ENCODE peak calls at places on chromosomes 3 and 15, in four cellular contexts. E, D, X and V are unnamed samples.

GRCh38 chr15:57865294-57865693 is 158.8 kb downstream of the POLR2M start:
- DNase-seq in E (no peak), D (no peak), X (no peak), V (no peak)

GRCh38 chr15:101058735-101059134 is 139.6 kb downstream of the LRRK1 start:
- DNase-seq in D (no peak), X (no peak), E (no peak), V (no peak)

GRCh38 chr3:171901615-171902312 is 58.6 kb downstream of the TMEM212 start:
- DNase-seq in E (no peak), X (no peak), D (no peak), V (no peak)

GRCh38 chr3:52986049-52986448 is 59.8 kb downstream of the SFMBT1 start:
- DNase-seq in X (no peak), D (no peak), E (no peak), V (peak)

GRCh38 chr3:30059240-30059639 is 547.2 kb upstream of the TGFBR2 start:
- DNase-seq in D (no peak), X (no peak), E (no peak), V (no peak)

GRCh38 chr3:169699536-169700050 is 36.1 kb upstream of the MECOM start:
- DNase-seq in D (peak), E (peak), X (no peak), V (no peak)

GRCh38 chr3:45171283-45171682 is 25.1 kb upstream of the CDCP1 start:
- DNase-seq in X (no peak), E (no peak), D (no peak), V (no peak)

GRCh38 chr3:27545061-27545460 is 60.9 kb upstream of the SLC4A7 start:
- DNase-seq in E (no peak), D (no peak), X (no peak), V (no peak)

GRCh38 chr3:189108735-189109134 is 63.0 kb upstream of the TPRG1 start:
- DNase-seq in D (no peak), X (no peak), E (no peak), V (no peak)

GRCh38 chr3:100480111-100480510 is 12.3 kb upstream of the TMEM45A start:
- DNase-seq in E (no peak), X (no peak), D (no peak), V (no peak)

GRCh38 chr3:1079641-1080040 is 13.2 kb upstream of the CNTN6 start:
- DNase-seq in D (no peak), E (no peak), X (no peak), V (no peak)

GRCh38 chr15:57307527-57308193 is 68.6 kb upstream of the CGNL1 start:
- DNase-seq in X (no peak), E (no peak), D (no peak), V (no peak)

GRCh38 chr15:70323111-70323851 is 225.6 kb upstream of the TLE3 start:
- DNase-seq in E (no peak), X (no peak), D (no peak), V (no peak)

GRCh38 chr3:169923189-169923588 is 11.8 kb downstream of the SAMD7 start:
- DNase-seq in D (peak), E (peak), X (no peak), V (no peak)

GRCh38 chr15:75446146-75446545 is 5.3 kb downstream of the SIN3A start:
- DNase-seq in E (no peak), D (no peak), X (no peak), V (no peak)

GRCh38 chr3:3740061-3740460 is 59.2 kb upstream of the LRRN1 start:
- DNase-seq in E (no peak), X (no peak), D (no peak), V (no peak)

GRCh38 chr3:144502398-144502797 is 530.8 kb downstream of the DIPK2A start:
- DNase-seq in X (no peak), E (peak), D (no peak), V (no peak)

GRCh38 chr3:127135241-127136023 is 57.5 kb upstream of the PRR23E start:
- DNase-seq in X (peak), D (peak), E (peak), V (no peak)

GRCh38 chr3:37803726-37804469 is 57.8 kb upstream of the CTDSPL start:
- DNase-seq in E (no peak), D (no peak), X (no peak), V (no peak)

GRCh38 chr3:34421762-34422161 is 623.3 kb downstream of the PDCD6IP start:
- DNase-seq in E (no peak), X (no peak), D (no peak), V (no peak)

GRCh38 chr3:170506556-170506955 is 79.3 kb downstream of the SLC7A14 start:
- DNase-seq in D (no peak), X (no peak), E (no peak), V (no peak)

GRCh38 chr3:188358787-188359493 is 205.0 kb downstream of the LPP start:
- DNase-seq in D (no peak), X (no peak), E (no peak), V (no peak)

GRCh38 chr3:2623463-2623862 is 486.7 kb downstream of the IL5RA start:
- DNase-seq in E (no peak), D (no peak), X (no peak), V (no peak)